ENCODE peak calls at places on chromosomes 13 and 19, in seven cellular contexts. K, N, T, Y, V, H and G are unnamed samples.

GRCh38 chr19:38831142-38831605 is 420 bp downstream of the ECH1 start:
- DNase-seq in H (no peak), K (peak), Y (no peak), V (peak), T (no peak), N (no peak), G (peak)

GRCh38 chr13:97802213-97802612 is 151.3 kb upstream of the IPO5 start:
- DNase-seq in K (no peak), V (no peak), N (no peak), Y (no peak), T (no peak), H (no peak), G (no peak)

GRCh38 chr13:60312851-60313505 is 84.0 kb upstream of the TDRD3 start:
- DNase-seq in N (no peak), Y (no peak), T (no peak), H (no peak), K (no peak), V (no peak), G (no peak)

GRCh38 chr13:67299072-67299635 is 69.0 kb upstream of the PCDH9 start:
- DNase-seq in N (no peak), T (no peak), H (no peak), K (no peak), V (no peak), Y (no peak), G (no peak)

GRCh38 chr13:37598572-37598971 is at the start of gene POSTN:
- DNase-seq in V (no peak), Y (no peak), H (no peak), K (no peak), N (no peak), T (no peak), G (no peak)

GRCh38 chr13:98885605-98886004 is 92.3 kb downstream of the DOCK9 start:
- DNase-seq in H (no peak), V (no peak), Y (no peak), K (no peak), N (no peak), T (no peak), G (no peak)

GRCh38 chr19:34655651-34656050 is 21.3 kb downstream of the SCGB2B2 start:
- DNase-seq in V (no peak), K (no peak), H (no peak), T (no peak), Y (no peak), N (no peak), G (no peak)

GRCh38 chr13:24605923-24606372 is 74.3 kb upstream of the ATP12A start:
- DNase-seq in H (no peak), Y (no peak), N (no peak), K (no peak), T (no peak), V (no peak), G (peak)

GRCh38 chr13:112444416-112445399 is 68.6 kb downstream of the SPACA7 start:
- DNase-seq in Y (no peak), T (no peak), N (no peak), K (no peak), H (peak), V (no peak), G (no peak)

GRCh38 chr19:29909545-29909944 is 32.5 kb upstream of the URI1 start:
- DNase-seq in H (peak), V (no peak), K (no peak), T (no peak), Y (no peak), N (no peak), G (no peak)

GRCh38 chr13:80047406-80047805 is 293.5 kb downstream of the SPRY2 start:
- DNase-seq in V (no peak), H (no peak), K (no peak), T (no peak), N (no peak), Y (no peak), G (no peak)

GRCh38 chr13:109533350-109533749 is 253.0 kb downstream of the IRS2 start:
- DNase-seq in K (no peak), N (no peak), H (no peak), T (no peak), Y (no peak), V (no peak), G (no peak)

GRCh38 chr19:48632692-48633147 is 4.5 kb downstream of the DBP start:
- DNase-seq in Y (no peak), K (no peak), T (no peak), N (no peak), V (no peak), H (no peak), G (no peak)

GRCh38 chr19:6769006-6769637 is 1.9 kb upstream of the SH2D3A start:
- DNase-seq in K (peak), N (no peak), Y (no peak), H (no peak), V (no peak), T (no peak), G (peak)